ENCODE peak calls at places on chromosomes 1 and 21, in five cellular contexts. S is A549, G is upper lobe of left lung, A is H1, M is IMR-90. L is an unnamed sample.

GRCh38 chr21:44592446-44593365 is at the start of gene KRTAP10-6:
- DNase-seq in S (no peak), G (no peak), M (no peak), A (no peak), L (peak; percentile 65)

GRCh38 chr1:5391725-5392124 is 600.5 kb downstream of the NPHP4 start:
- DNase-seq in A (no peak), G (no peak), M (no peak), S (no peak), L (no peak)

GRCh38 chr1:202069670-202070069 is 53.0 kb upstream of the GPR37L1 start:
- DNase-seq in M (no peak), S (no peak), G (no peak), A (no peak), L (no peak)

GRCh38 chr1:184953600-184954219 is 20.6 kb downstream of the NIBAN1 start:
- DNase-seq in A (no peak), G (no peak), S (no peak), M (peak; percentile 71), L (no peak)

GRCh38 chr21:27269646-27270045 is 302.8 kb upstream of the ADAMTS5 start:
- DNase-seq in G (no peak), S (no peak), M (peak; percentile 97), A (no peak), L (no peak)

GRCh38 chr1:153683853-153684252 is 5.4 kb downstream of the NPR1 start:
- DNase-seq in G (no peak), A (no peak), S (no peak), M (peak; percentile 31), L (no peak)

GRCh38 chr1:116832932-116833578 is 76.7 kb upstream of the PTGFRN start:
- DNase-seq in S (no peak), M (no peak), A (no peak), G (no peak), L (no peak)

GRCh38 chr1:8047112-8047511 is 21.0 kb upstream of the ERRFI1 start:
- DNase-seq in S (no peak), M (peak; percentile 61), G (no peak), A (no peak), L (no peak)

GRCh38 chr1:155250246-155250632 is 5.0 kb downstream of the ENTREP3 start:
- DNase-seq in A (no peak), S (no peak), M (no peak), G (no peak), L (no peak)

GRCh38 chr1:94819945-94820746 is at the start of gene SLC44A3:
- DNase-seq in A (peak; percentile 17), M (peak; percentile 24), S (peak; percentile 35), G (peak; percentile 65), L (no peak)

GRCh38 chr1:202593845-202594244 is 116.4 kb downstream of the SYT2 start:
- DNase-seq in S (no peak), G (no peak), A (no peak), M (peak; percentile 30), L (no peak)

GRCh38 chr1:47696404-47696910 is 258.6 kb downstream of the FOXD2 start:
- DNase-seq in S (no peak), M (no peak), A (no peak), G (no peak), L (no peak)

GRCh38 chr1:159828916-159829634 is 2.4 kb downstream of the SLAMF8 start:
- DNase-seq in A (no peak), G (peak; percentile 73), M (no peak), S (peak; percentile 43), L (no peak)

GRCh38 chr1:13593511-13594131 is 10.0 kb downstream of the PDPN start:
- DNase-seq in M (peak; percentile 36), A (no peak), G (peak; percentile 52), S (no peak), L (no peak)

GRCh38 chr1:26862781-26863676 is at the start of gene SFN:
- DNase-seq in G (peak; percentile 86), S (peak; percentile 79), A (peak; percentile 84), M (no peak), L (no peak)

GRCh38 chr1:13469343-13469742 is 44.5 kb downstream of the LRRC38 start:
- DNase-seq in M (no peak), G (no peak), S (peak; percentile 10), A (no peak), L (no peak)

GRCh38 chr1:62299426-62300200 is 19.6 kb downstream of the KANK4 start:
- DNase-seq in G (no peak), A (no peak), S (no peak), M (no peak), L (no peak)

GRCh38 chr1:178031856-178032320 is 62.0 kb upstream of the RASAL2 start:
- DNase-seq in S (peak; percentile 87), G (peak; percentile 93), M (peak; percentile 93), A (peak; percentile 34), L (no peak)

GRCh38 chr1:66733348-66734017 is 18.8 kb upstream of the DYNLT5 start:
- DNase-seq in M (no peak), S (no peak), G (no peak), A (no peak), L (no peak)

GRCh38 chr1:155001438-155001687 is 1.2 kb upstream of the ZBTB7B start:
- DNase-seq in M (no peak), S (no peak), G (no peak), A (no peak), L (no peak)

GRCh38 chr1:31487143-31487542 is 74.1 kb downstream of the SERINC2 start:
- DNase-seq in G (no peak), A (no peak), M (no peak), S (no peak), L (no peak)

GRCh38 chr21:37074546-37074945 is 1.5 kb downstream of the TTC3 start:
- DNase-seq in M (no peak), S (no peak), G (no peak), A (no peak), L (no peak)
- TF ChIP-seq POLR2A in M (no peak), S (no peak), G (no peak), A (no peak), L (no peak)

DNA sequence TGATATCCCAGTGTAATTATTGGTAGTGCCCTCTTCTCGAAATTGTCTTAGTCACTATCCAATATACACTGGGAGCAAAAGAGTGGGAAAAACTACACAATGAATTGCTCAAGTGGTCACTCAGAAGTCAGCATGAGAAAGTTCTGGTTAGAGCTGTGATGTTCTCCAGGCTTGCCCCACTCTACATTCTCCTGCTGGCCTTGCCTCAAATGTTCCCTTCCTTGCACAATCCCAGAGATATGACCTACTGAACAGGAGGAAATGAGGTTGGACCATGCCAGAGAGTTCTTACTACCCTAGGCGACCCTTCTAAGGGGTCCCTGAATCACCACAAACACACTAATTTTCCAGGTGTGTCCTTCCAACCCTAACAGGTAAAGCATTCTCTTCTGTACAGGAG is 40.8 kb downstream of the GLUL start:
- DNase-seq in S (no peak), M (no peak), G (no peak), A (no peak), L (no peak)
- TF ChIP-seq CTCF in S (no peak), M (no peak), G (no peak), A (peak; percentile 8), L (no peak)

GRCh38 chr21:29025328-29025713 is 853 bp downstream of the USP16 start:
- DNase-seq in A (no peak), S (no peak), G (no peak), M (peak; percentile 22), L (no peak)

GRCh38 chr21:29022141-29022540 is 2.3 kb upstream of the USP16 start:
- DNase-seq in M (no peak), G (no peak), S (no peak), A (no peak), L (no peak)

GRCh38 chr21:29029524-29029923 is 5.1 kb downstream of the USP16 start:
- DNase-seq in M (no peak), G (no peak), S (no peak), A (no peak), L (no peak)

DNA sequence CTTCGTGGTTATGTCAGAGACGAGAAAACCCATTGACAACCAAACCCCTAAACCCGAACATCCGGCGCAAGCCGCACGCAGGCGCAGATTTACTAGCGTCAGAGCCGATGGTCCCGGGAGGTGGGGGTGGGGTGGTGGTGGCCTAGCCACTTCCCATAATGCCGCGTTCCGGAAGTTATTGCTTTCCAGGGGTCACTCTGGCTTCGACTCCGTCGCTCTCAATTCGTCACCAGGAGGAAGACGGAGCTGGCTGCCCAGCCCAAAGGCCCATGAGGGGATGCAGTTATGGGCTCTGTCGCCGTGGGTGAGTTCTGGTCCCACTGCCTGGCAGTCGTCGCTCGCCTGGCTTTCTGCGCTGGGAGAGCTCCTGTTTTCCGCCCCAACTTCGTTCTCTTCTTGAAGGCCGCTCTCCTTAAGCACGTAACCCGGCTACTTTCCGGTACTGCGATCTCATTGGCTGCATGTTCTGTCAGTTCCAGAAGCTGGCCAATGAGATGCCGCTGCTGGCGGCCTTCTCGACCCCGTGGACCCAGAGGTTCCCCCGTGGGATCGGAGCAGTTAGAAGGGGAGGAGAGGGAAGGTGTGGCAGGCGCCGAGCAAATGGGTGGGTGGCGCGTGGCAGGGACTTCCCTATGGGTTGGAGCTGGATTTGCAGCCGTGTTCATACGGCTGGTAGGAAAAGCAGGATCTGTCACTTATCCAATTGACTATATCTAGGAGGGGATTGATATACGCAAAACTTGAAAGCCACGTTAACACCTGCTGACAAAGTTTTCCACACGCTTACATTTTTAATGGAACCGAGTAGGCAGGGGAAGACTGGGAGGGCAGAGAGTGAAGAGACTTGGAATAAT is at the start of gene USP16:
- DNase-seq in A (peak; percentile 81), G (peak; percentile 95), S (peak; percentile 94), M (peak; percentile 99), L (peak; percentile 98)
- TF ChIP-seq POLR2A in A (peak; percentile 73), G (peak; percentile 67), S (peak; percentile 6), M (peak; percentile 93), L (peak; percentile 6)

GRCh38 chr1:211169353-211169752 is 35.4 kb upstream of the KCNH1 start:
- DNase-seq in A (no peak), M (no peak), G (no peak), S (no peak), L (no peak)
- TF ChIP-seq CTCF in A (no peak), M (no peak), G (no peak), S (no peak), L (no peak)

GRCh38 chr1:9436258-9436657 is 103.0 kb upstream of the SLC25A33 start:
- DNase-seq in G (peak; percentile 37), M (no peak), S (no peak), A (no peak), L (no peak)
- TF ChIP-seq POLR2A in G (no peak), M (no peak), S (no peak), A (no peak), L (no peak)

GRCh38 chr1:207319207-207319606 is 2.3 kb upstream of the CD55 start:
- DNase-seq in G (no peak), M (no peak), S (no peak), A (no peak), L (no peak)

GRCh38 chr1:207318072-207318619 is 3.3 kb upstream of the CD55 start:
- DNase-seq in S (no peak), A (no peak), M (no peak), G (no peak), L (no peak)

GRCh38 chr1:207323425-207323976 is 2.0 kb downstream of the CD55 start:
- DNase-seq in S (no peak), A (no peak), M (no peak), G (no peak), L (no peak)

GRCh38 chr1:207321790-207322530 is 482 bp downstream of the CD55 start:
- DNase-seq in A (no peak), M (no peak), G (no peak), S (no peak), L (no peak)

GRCh38 chr1:207321045-207321789 is at the start of gene CD55:
- DNase-seq in G (peak; percentile 99), M (peak; percentile 86), S (peak; percentile 92), A (peak; percentile 96), L (peak; percentile 99)
- TF ChIP-seq CTCF in G (peak; percentile 33), M (no peak), S (peak; percentile 37), A (peak; percentile 54), L (peak; percentile 6)

GRCh38 chr21:46324390-46325072 is 575 bp downstream of the PCNT start:
- DNase-seq in S (peak; percentile 44), M (peak; percentile 70), A (peak; percentile 29), G (peak; percentile 89), L (peak; percentile 87)
- TF ChIP-seq POLR2A in S (peak; percentile 62), M (no peak), A (no peak), G (peak; percentile 46), L (no peak)